ENCODE peak calls at places on chromosomes 11 and 22, in four cellular contexts. N is stimulated activated CD8-positive, alpha-beta memory T cell treated with anti-CD3 and anti-CD28 coated beads, Interleukin-15, amount 100 ng/mL, for 1 hour; T is stimulated activated CD4-positive, alpha-beta T cell treated with anti-CD3 and anti-CD28 coated beads, TNF-alpha, amount 100 ng/mL, for 24 hours; J is colonic mucosa. F is an unnamed sample.

GRCh38 chr11:128463386-128463829 is 124.0 kb downstream of the ETS1 start:
- DNase-seq in T (no peak), N (no peak), J (no peak), F (no peak)

GRCh38 chr11:57764527-57764926 is 2.9 kb downstream of the CTNND1 start:
- DNase-seq in T (no peak), N (no peak), J (no peak), F (no peak)

GRCh38 chr11:62552931-62553838 is 6.6 kb upstream of the AHNAK start:
- DNase-seq in T (no peak), N (no peak), J (peak), F (peak)

GRCh38 chr11:123580557-123581275 is 73.7 kb downstream of the SCN3B start:
- DNase-seq in J (peak), T (peak), N (peak), F (peak)

GRCh38 chr11:102120006-102120405 is 9.8 kb downstream of the YAP1 start:
- DNase-seq in T (no peak), N (no peak), J (no peak), F (no peak)

GRCh38 chr11:96228472-96228871 is 114.5 kb downstream of the MAML2 start:
- DNase-seq in J (peak), T (no peak), N (no peak), F (no peak)

GRCh38 chr11:94528551-94528950 is 15.2 kb upstream of the FUT4 start:
- DNase-seq in N (no peak), T (no peak), J (no peak), F (no peak)

GRCh38 chr11:10520562-10520961 is 20.4 kb downstream of the RNF141 start:
- DNase-seq in N (no peak), J (no peak), T (no peak), F (no peak)

GRCh38 chr11:117495357-117495756 is 167.7 kb downstream of the CEP164 start:
- DNase-seq in N (no peak), J (no peak), T (no peak), F (no peak)

GRCh38 chr11:36594316-36594989 is at the start of gene IFTAP:
- DNase-seq in N (no peak), T (peak), J (peak), F (no peak)

GRCh38 chr11:69044111-69045013 is 4.4 kb upstream of the TPCN2 start:
- DNase-seq in N (no peak), T (no peak), J (peak), F (no peak)

GRCh38 chr11:116691779-116692178 is 81.0 kb downstream of the BUD13 start:
- DNase-seq in T (peak), N (peak), J (peak), F (peak)

GRCh38 chr22:44892803-44893730 is 116.7 kb downstream of the PHF21B start:
- DNase-seq in T (no peak), N (no peak), J (no peak), F (no peak)

GRCh38 chr22:36732609-36733008 is 29.1 kb upstream of the CACNG2 start:
- DNase-seq in J (no peak), T (no peak), N (no peak), F (no peak)

GRCh38 chr11:350723-351255 is 18.5 kb upstream of the B4GALNT4 start:
- DNase-seq in T (no peak), J (no peak), N (no peak), F (no peak)

GRCh38 chr11:46669606-46670243 is 30.7 kb downstream of the ARHGAP1 start:
- DNase-seq in T (no peak), J (no peak), N (no peak), F (no peak)

GRCh38 chr11:117888140-117888561 is 11.7 kb upstream of the FXYD6 start:
- DNase-seq in T (no peak), N (no peak), J (no peak), F (no peak)

GRCh38 chr11:20966489-20966888 is 297.1 kb downstream of the NELL1 start:
- DNase-seq in J (no peak), N (no peak), T (no peak), F (no peak)

GRCh38 chr11:429391-429790 is 12.4 kb downstream of the ANO9 start:
- DNase-seq in J (no peak), N (no peak), T (no peak), F (no peak)

GRCh38 chr11:2213890-2214526 is 42.4 kb upstream of the TH start:
- DNase-seq in N (no peak), J (peak), T (no peak), F (no peak)

GRCh38 chr11:33315822-33316221 is 58.6 kb downstream of the HIPK3 start:
- DNase-seq in N (no peak), T (no peak), J (no peak), F (no peak)

GRCh38 chr11:133163463-133164419 is 368.6 kb downstream of the OPCML start:
- DNase-seq in J (peak), N (no peak), T (no peak), F (no peak)

GRCh38 chr11:132588366-132588765 is 943.9 kb downstream of the OPCML start:
- DNase-seq in T (no peak), N (no peak), J (no peak), F (no peak)

GRCh38 chr22:23781533-23781932 is 5.2 kb upstream of the SMARCB1 start:
- DNase-seq in J (no peak), T (no peak), N (no peak), F (no peak)

GRCh38 chr11:26753738-26754504 is 32.1 kb upstream of the SLC5A12 start:
- DNase-seq in T (peak), J (peak), N (no peak), F (no peak)

GRCh38 chr22:47634342-47634741 is 871.9 kb downstream of the TBC1D22A start:
- DNase-seq in T (no peak), J (no peak), N (no peak), F (no peak)

GRCh38 chr11:36146437-36146836 is 142.8 kb downstream of the COMMD9 start:
- DNase-seq in N (no peak), J (no peak), T (no peak), F (no peak)

GRCh38 chr11:47886096-47886495 is 37.9 kb upstream of the NUP160 start:
- DNase-seq in N (no peak), J (peak), T (no peak), F (no peak)

GRCh38 chr11:116696381-116696941 is 76.3 kb downstream of the BUD13 start:
- DNase-seq in T (no peak), J (peak), N (no peak), F (no peak)

GRCh38 chr11:133311230-133311629 is 221.1 kb downstream of the OPCML start:
- DNase-seq in J (no peak), N (no peak), T (no peak), F (no peak)

GRCh38 chr11:33912405-33913361 is 20.8 kb upstream of the LMO2 start:
- DNase-seq in J (no peak), N (no peak), T (no peak), F (no peak)